ENCODE peak calls at places on chromosomes 5 and 9, in four cellular contexts. T, B, F and U are unnamed samples.

GRCh38 chr5:172293054-172293744 is 9.6 kb upstream of the UBTD2 start:
- DNase-seq in T (peak), B (peak), F (peak), U (peak)

GRCh38 chr5:181108578-181109165 is 22.3 kb downstream of the OR2V1 start:
- DNase-seq in T (no peak), B (no peak), F (no peak), U (no peak)

GRCh38 chr9:137433916-137434431 is 7.2 kb downstream of the ENTPD8 start:
- DNase-seq in T (no peak), B (no peak), F (no peak), U (no peak)

GRCh38 chr5:151150484-151151262 is 6.9 kb downstream of the ANXA6 start:
- DNase-seq in T (no peak), B (no peak), F (peak), U (peak)

GRCh38 chr5:9894571-9895304 is 264.6 kb upstream of the TAS2R1 start:
- DNase-seq in T (no peak), B (no peak), F (no peak), U (no peak)

GRCh38 chr9:34592895-34593601 is 3.5 kb upstream of the CNTFR start:
- DNase-seq in T (no peak), B (peak), F (no peak), U (no peak)

GRCh38 chr5:142821733-142822487 is 51.7 kb downstream of the ARHGAP26 start:
- DNase-seq in T (peak), B (no peak), F (peak), U (no peak)

GRCh38 chr5:133714161-133714915 is 102.0 kb upstream of the FSTL4 start:
- DNase-seq in T (no peak), B (no peak), F (no peak), U (no peak)

GRCh38 chr5:109694451-109694891 is 4.7 kb downstream of the MAN2A1 start:
- DNase-seq in T (no peak), B (no peak), F (peak), U (no peak)

GRCh38 chr9:89411759-89412158 is 86.2 kb downstream of the SEMA4D start:
- DNase-seq in T (no peak), B (no peak), F (no peak), U (no peak)

GRCh38 chr9:93894691-93895079 is 60.5 kb downstream of the BARX1 start:
- DNase-seq in T (no peak), B (no peak), F (no peak), U (no peak)

GRCh38 chr5:150613991-150614650 is 26.3 kb upstream of the SYNPO start:
- DNase-seq in T (no peak), B (no peak), F (no peak), U (no peak)

GRCh38 chr5:32392039-32392438 is 52.5 kb downstream of the ZFR start:
- DNase-seq in T (no peak), B (no peak), F (no peak), U (no peak)

GRCh38 chr9:4299006-4299795 is 667 bp downstream of the GLIS3 start:
- DNase-seq in T (peak), B (peak), F (peak), U (no peak)

GRCh38 chr5:128406863-128407262 is 131.2 kb downstream of the FBN2 start:
- DNase-seq in T (no peak), B (no peak), F (no peak), U (no peak)

GRCh38 chr9:109098960-109099308 is 20.8 kb downstream of the TMEM245 start:
- DNase-seq in T (no peak), B (no peak), F (no peak), U (no peak)

GRCh38 chr5:66306105-66306843 is 162.2 kb downstream of the SREK1 start:
- DNase-seq in T (peak), B (peak), F (peak), U (no peak)

GRCh38 chr9:99288830-99289229 is 66.7 kb downstream of the SEC61B start:
- DNase-seq in T (no peak), B (no peak), F (no peak), U (no peak)

GRCh38 chr5:43711496-43711895 is 108.5 kb downstream of the NNT start:
- DNase-seq in T (peak), B (no peak), F (peak), U (no peak)

DNA sequence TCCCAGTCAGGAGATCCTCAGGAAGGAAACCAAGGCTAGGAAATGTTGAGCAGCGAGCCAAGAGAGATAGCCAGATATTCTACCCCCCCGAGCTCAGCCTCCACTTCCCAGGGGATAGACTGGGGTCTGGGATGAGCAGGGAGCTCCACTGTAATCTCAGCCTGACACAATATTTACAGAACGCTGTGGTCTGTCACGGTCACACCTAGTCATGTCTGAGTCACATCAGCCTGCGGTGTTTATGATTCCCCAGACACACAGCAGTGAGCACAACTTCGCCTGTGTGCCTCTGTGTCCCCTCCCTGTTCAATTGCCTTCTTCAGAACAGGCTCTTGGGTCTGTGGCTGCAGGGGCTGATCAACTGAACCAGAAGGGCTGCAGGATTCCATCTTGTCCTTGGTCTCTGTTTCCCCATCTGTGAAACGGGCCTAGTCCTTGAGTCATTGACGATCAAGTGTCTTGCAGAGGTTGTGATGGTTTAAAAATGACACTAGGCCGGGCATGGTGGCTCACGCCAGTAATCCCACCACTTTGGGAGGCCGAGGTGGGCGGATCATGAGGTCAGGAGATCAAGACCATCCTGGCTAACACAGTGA is 8.6 kb upstream of the PRRX2 start:
- DNase-seq in T (peak), B (no peak), F (peak), U (no peak)
- TF ChIP-seq CTCF in T (no peak), B (no peak), F (no peak), U (no peak)

DNA sequence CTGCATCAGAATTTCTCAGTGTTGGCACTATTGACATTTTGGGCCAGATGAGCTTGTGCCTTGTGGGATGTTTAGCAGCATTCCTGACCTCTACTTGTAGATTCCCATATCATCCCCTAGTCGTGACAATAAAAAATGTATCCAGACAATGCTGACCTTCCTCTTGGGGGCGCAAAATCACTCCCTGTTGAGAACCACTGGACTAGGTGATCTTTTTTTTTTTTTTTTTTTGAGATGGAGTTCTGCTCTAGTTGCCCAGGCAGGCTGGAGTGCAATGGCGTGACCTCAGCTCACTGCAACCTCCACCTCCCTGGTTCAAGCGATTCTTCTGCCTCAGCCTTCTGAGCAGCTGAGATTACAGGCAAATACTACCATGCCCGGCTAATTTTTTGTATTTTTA is 22.6 kb downstream of the STXBP1 start:
- DNase-seq in T (peak), B (no peak), F (no peak), U (no peak)
- TF ChIP-seq CTCF in T (no peak), B (no peak), F (no peak), U (no peak)

GRCh38 chr9:133030317-133031129 is at the start of gene GTF3C5:
- DNase-seq in T (peak), B (peak), F (peak), U (peak)
- TF ChIP-seq CTCF in T (no peak), B (no peak), F (no peak), U (no peak)

GRCh38 chr5:168422431-168422830 is 63.8 kb upstream of the RARS1 start:
- DNase-seq in T (peak), B (no peak), F (no peak), U (no peak)
- TF ChIP-seq CTCF in T (peak), B (no peak), F (peak), U (no peak)

GRCh38 chr9:80605129-80605528 is 1033.4 kb downstream of the TLE4 start:
- DNase-seq in T (peak), B (no peak), F (peak), U (no peak)
- TF ChIP-seq CTCF in T (peak), B (no peak), F (peak), U (no peak)